ENCODE peak calls at places on chromosomes 16 and 17, in six cellular contexts. V is mucosa of descending colon; P is CD8-positive, alpha-beta T cell; X is esophagus squamous epithelium; B is mammary epithelial cell; M is upper lobe of left lung. Z is an unnamed sample. For H3K36me3, the result is how much of the 10 kb centered on the place peaks cover.

GRCh38 chr17:56939869-56940484 is 20.9 kb downstream of the COIL start:
- DNase-seq in P (no peak), X (no peak), M (no peak), B (peak), V (no peak), Z (no peak)

GRCh38 chr16:69501956-69502457 is 63.8 kb upstream of the NFAT5 start:
- DNase-seq in B (no peak), M (no peak), X (no peak), V (no peak), P (no peak), Z (no peak)

GRCh38 chr17:59221159-59221847 is 992 bp downstream of the GDPD1 start:
- DNase-seq in X (no peak), B (no peak), M (no peak), P (no peak), V (no peak), Z (no peak)

GRCh38 chr17:75632863-75633483 is at the start of gene SMIM5:
- DNase-seq in V (peak), B (peak), X (peak), P (peak), M (peak), Z (peak)

GRCh38 chr17:59765038-59765437 is 57.6 kb downstream of the VMP1 start:
- DNase-seq in M (no peak), P (no peak), B (no peak), X (no peak), V (no peak), Z (no peak)

GRCh38 chr16:27097671-27098275 is 31.0 kb downstream of the C16orf82 start:
- DNase-seq in X (no peak), P (no peak), V (no peak), M (no peak), B (no peak), Z (peak)

GRCh38 chr17:28474035-28474640 is 694 bp downstream of the SLC13A2 start:
- DNase-seq in X (no peak), M (no peak), V (peak), P (no peak), B (no peak), Z (peak)

GRCh38 chr17:47834756-47835155 is 3.3 kb downstream of the LRRC46 start:
- DNase-seq in M (no peak), V (no peak), X (no peak), B (no peak), P (no peak), Z (no peak)

GRCh38 chr17:57048096-57048495 is 37.0 kb upstream of the AKAP1 start:
- DNase-seq in M (no peak), B (peak), P (no peak), X (no peak), V (no peak), Z (no peak)

GRCh38 chr16:11913425-11914079 is 2.2 kb downstream of the GSPT1 start:
- DNase-seq in V (no peak), X (no peak), B (peak), M (no peak), P (peak), Z (no peak)

GRCh38 chr16:11045441-11045840 is 101.1 kb downstream of the CLEC16A start:
- DNase-seq in M (no peak), P (no peak), X (no peak), V (no peak), B (no peak), Z (no peak)

GRCh38 chr17:58279016-58279671 is 1.6 kb downstream of the MPO start:
- DNase-seq in P (no peak), X (no peak), V (no peak), M (peak), B (no peak), Z (no peak)

GRCh38 chr16:82016964-82017363 is 5.7 kb upstream of the SDR42E1 start:
- DNase-seq in M (no peak), X (no peak), V (no peak), B (no peak), P (no peak), Z (no peak)

GRCh38 chr17:43879723-43880419 is 27.5 kb downstream of the MPP2 start:
- DNase-seq in B (no peak), P (no peak), V (no peak), M (no peak), X (no peak), Z (no peak)

GRCh38 chr16:9297437-9298113 is 206.1 kb downstream of the HAPSTR1 start:
- DNase-seq in V (no peak), P (no peak), X (no peak), B (no peak), M (peak), Z (no peak)

GRCh38 chr16:24975428-24975889 is 39.7 kb downstream of the ARHGAP17 start:
- DNase-seq in V (no peak), X (no peak), P (no peak), M (no peak), B (peak), Z (no peak)

GRCh38 chr16:4213721-4214120 is 28.2 kb downstream of the SRL start:
- DNase-seq in V (peak), P (no peak), X (no peak), M (no peak), B (no peak), Z (no peak)

GRCh38 chr17:63984206-63984605 is 11.5 kb upstream of the SCN4A start:
- DNase-seq in V (no peak), M (no peak), X (no peak), P (no peak), B (no peak), Z (no peak)

GRCh38 chr16:77794586-77794985 is 6.2 kb downstream of the VAT1L start:
- DNase-seq in V (no peak), M (no peak), X (no peak), B (peak), P (no peak), Z (no peak)

GRCh38 chr16:3606441-3606840 is 5.0 kb downstream of the SLX4 start:
- DNase-seq in B (no peak), V (no peak), P (no peak), M (no peak), X (no peak), Z (peak)

GRCh38 chr16:11386054-11386680 is 40.9 kb downstream of the RMI2 start:
- DNase-seq in B (no peak), X (no peak), V (no peak), M (no peak), P (no peak), Z (no peak)

GRCh38 chr16:81500833-81501521 is 56.4 kb downstream of the CMIP start:
- DNase-seq in P (no peak), B (peak), X (no peak), V (no peak), M (no peak), Z (no peak)

DNA sequence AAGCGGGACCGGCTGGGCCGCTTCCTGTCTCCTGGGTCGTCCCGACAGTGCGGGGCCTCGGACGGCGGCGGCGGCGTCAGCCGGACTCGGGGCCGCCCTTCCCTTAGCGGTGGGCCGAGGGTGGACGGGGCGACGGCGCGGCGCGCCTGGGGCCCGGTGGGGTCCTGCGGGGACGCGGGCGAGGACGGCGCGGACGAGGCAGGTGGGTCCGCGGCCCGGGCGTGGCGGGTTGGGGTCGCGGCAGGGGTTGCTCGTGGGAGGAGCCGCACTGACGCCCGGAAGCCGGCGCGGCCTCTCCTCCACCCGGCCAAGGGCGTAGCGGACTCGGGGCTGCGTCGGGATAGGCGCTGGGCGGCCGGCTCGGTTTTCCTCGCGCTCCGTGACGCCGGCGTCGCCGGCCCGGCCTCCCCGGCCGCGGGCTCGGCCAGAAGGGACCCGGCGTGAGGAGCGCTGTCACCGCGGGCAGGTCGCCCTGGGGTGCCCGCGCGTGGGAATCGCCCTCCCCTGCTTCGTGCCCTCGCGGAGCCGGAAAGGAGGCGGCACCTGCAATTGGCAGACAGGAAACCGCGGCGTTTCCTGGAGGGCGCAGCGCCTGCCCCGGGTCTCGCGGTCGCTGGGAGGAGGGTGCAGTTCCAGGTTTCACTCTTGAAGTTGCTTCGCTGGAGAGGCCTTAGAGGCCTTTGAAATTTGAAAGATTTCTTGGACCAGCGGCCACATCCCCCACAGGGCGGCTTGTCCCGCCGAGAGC is 481 bp downstream of the ZNF276 start:
- DNase-seq in V (peak), X (no peak), B (peak), P (peak), M (peak), Z (no peak)
- H3K36me3 ChIP-seq in V (under half), X (under half), B (under half), P (under half), M (under half), Z (under half)

GRCh38 chr16:55700961-55701360 is 45.2 kb downstream of the SLC6A2 start:
- DNase-seq in B (no peak), M (no peak), X (no peak), P (no peak), V (no peak), Z (no peak)

GRCh38 chr16:55700067-55700466 is 44.3 kb downstream of the SLC6A2 start:
- DNase-seq in V (no peak), M (no peak), X (no peak), P (no peak), B (no peak), Z (no peak)

GRCh38 chr16:55701442-55702319 is 45.9 kb downstream of the SLC6A2 start:
- DNase-seq in B (peak), X (no peak), P (peak), M (peak), V (peak), Z (no peak)

GRCh38 chr16:55706739-55707487 is 51.1 kb downstream of the SLC6A2 start:
- DNase-seq in B (no peak), P (no peak), M (no peak), V (no peak), X (no peak), Z (no peak)

DNA sequence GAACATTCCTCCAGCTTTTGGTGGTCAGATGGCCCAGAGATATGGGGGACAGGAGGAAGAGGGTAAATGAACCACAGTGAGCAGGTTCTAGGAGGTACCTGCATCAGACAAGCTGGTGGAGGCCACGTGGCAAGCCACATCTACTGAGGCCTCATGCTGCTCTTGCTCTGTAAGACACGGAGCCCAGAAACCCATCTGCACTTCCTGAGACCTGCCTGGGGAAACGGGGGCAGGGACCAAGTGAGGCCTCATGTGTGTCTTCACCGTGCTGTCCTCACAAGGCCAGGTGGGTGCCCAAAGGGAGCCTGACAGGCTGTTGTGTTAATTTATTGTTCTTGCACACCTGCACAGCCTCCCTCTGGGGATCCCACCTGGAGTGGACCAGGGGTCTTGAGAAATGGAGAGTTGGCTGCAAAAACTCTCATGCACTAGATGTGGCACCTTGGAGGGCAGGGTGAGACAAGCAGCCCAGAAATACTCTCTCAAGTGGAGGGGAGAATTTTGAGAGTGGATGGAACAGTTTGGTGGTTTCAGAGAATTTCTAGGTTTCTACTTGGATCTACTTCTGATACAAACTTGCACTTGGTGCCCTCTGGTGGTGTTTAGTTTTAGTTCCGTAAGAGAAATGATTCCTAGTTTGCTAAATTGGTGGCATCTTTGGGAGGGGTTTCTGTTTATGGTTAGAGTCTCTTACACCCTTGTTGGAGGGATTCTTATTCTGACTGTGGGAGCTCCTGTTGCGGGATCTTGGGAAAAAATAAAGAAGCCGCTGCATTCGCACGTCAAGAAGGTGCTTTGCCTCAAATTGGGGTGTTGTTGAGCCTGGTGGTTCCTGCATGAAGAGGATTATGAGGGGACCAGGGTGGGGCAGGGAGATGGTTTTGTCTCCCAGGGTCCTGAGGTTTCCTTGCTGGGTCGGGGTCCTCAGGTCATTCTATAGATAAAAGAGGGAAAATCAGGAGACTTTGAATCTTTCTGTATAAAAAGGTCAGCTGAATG is 47.5 kb downstream of the SLC6A2 start:
- DNase-seq in M (no peak), X (no peak), P (no peak), V (no peak), B (peak), Z (no peak)
- H3K36me3 ChIP-seq in M (under half), X (under half), P (under half), V (under half), B (under half), Z (under half)

GRCh38 chr16:71930993-71931392 is 35.7 kb downstream of the IST1 start:
- DNase-seq in B (no peak), V (no peak), X (no peak), M (no peak), P (no peak), Z (no peak)
- H3K36me3 ChIP-seq in B (under half), V (under half), X (half or more), M (half or more), P (under half), Z (half or more)

GRCh38 chr16:30736995-30737793 is 11.0 kb upstream of the PHKG2 start:
- DNase-seq in X (no peak), P (no peak), V (peak), B (no peak), M (peak), Z (no peak)
- H3K36me3 ChIP-seq in X (half or more), P (half or more), V (under half), B (under half), M (half or more), Z (half or more)

GRCh38 chr17:79552405-79552804 is 58.4 kb downstream of the RBFOX3 start:
- DNase-seq in P (no peak), V (no peak), X (no peak), M (no peak), B (no peak), Z (no peak)
- H3K36me3 ChIP-seq in P (under half), V (under half), X (under half), M (under half), B (under half), Z (under half)

DNA sequence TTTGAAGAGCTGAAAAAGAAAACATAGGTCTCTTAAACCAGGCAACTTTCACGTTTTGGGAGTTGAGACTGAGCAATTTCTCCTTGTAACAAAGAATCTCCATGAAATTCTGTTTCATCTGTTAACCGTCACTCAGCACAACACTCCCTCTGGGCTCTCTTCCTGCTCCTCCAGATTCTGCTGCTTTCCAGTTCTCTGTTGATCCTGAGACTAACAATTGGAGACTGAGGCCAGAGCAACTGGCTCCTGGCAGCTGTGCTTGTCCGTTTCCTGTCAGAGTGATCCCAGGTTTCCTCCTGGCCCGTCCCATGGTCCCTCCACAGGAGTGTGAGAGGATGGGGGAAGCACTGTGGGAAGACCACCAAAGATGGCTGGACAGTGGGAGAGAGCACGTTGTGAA is 32.5 kb downstream of the IST1 start:
- DNase-seq in M (no peak), P (no peak), V (no peak), X (no peak), B (no peak), Z (no peak)
- H3K36me3 ChIP-seq in M (half or more), P (under half), V (under half), X (half or more), B (under half), Z (half or more)

DNA sequence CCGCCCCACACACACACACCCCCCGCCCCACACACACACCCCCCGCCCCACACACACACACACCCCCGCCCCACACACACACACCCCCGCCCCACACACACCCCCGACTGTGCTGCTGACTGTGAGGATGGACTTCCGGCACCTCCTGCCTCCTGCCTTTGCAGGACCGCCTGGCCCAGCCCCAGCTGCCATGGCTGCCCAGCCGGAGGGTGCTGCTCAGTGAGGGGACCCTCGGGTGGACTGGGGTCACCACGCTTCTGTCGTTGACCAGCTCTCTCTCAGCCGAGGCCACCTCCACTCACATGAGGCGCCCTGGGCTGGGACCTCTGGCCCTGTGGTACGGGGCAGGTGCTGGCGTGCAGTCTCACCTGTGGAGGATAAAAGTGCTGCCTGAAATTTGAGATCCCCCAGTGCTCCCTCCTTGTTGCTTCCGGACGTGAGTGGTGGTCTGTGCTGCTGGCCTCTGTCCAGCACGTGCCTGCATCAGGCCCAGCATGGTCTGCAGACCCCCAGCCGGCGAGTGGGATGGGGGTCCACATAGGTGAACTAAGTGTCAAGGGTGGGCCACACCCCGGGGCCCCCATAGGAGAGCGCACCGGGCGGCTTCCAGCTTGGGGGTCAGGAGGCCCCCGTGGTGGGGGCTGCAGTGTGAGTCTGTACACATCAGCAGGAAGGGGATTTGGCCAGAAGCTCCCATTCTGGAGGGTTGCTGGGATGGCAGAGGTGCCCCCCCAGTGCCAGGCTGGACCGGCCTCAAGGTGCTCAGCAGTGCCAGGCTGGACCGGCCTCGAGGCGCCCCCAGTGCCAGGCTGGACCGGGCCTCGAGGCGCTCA is 11.2 kb downstream of the METRNL start:
- DNase-seq in M (no peak), B (no peak), V (peak), P (no peak), X (no peak), Z (no peak)
- H3K36me3 ChIP-seq in M (half or more), B (under half), V (under half), P (under half), X (half or more), Z (under half)

GRCh38 chr17:4098516-4099209 is 44.2 kb downstream of the ZZEF1 start:
- DNase-seq in M (no peak), X (no peak), V (no peak), B (no peak), P (no peak), Z (no peak)
- H3K36me3 ChIP-seq in M (half or more), X (half or more), V (under half), B (under half), P (under half), Z (half or more)

Z was measured in suprapubic skin.